ENCODE peak calls at places on chromosomes 5 and 9, in four cellular contexts. One of them, this sample, is unnamed.
A peak's percentile ranks its signal among the peaks of the same experiment; 100 is the strongest.

GRCh38 chr5:151174612-151175101 is 17.1 kb upstream of the ANXA6 start:
- DNase-seq in EL: no peak
- DNase-seq in tibial artery: no peak
- DNase-seq in NCI-H460: no peak
- DNase-seq in this sample: no peak

GRCh38 chr9:2158729-2159128 is 143.6 kb downstream of the SMARCA2 start:
- DNase-seq in EL: no peak
- DNase-seq in tibial artery: no peak
- DNase-seq in NCI-H460: no peak
- DNase-seq in this sample: no peak

GRCh38 chr9:21750021-21750735 is 52.3 kb upstream of the MTAP start:
- DNase-seq in tibial artery: no peak
- DNase-seq in NCI-H460: no peak
- DNase-seq in EL: no peak
- DNase-seq in this sample: no peak

GRCh38 chr9:134436356-134436717 is 110.1 kb downstream of the RXRA start:
- DNase-seq in NCI-H460: no peak
- DNase-seq in EL: no peak
- DNase-seq in tibial artery: no peak
- DNase-seq in this sample: no peak

GRCh38 chr9:21856301-21857094 is 54.1 kb downstream of the MTAP start:
- DNase-seq in NCI-H460: no peak
- DNase-seq in tibial artery: no peak
- DNase-seq in EL: no peak
- DNase-seq in this sample: no peak

GRCh38 chr5:102764381-102765005 is 9.4 kb downstream of the PAM start:
- DNase-seq in tibial artery: no peak
- DNase-seq in EL: no peak
- DNase-seq in NCI-H460: no peak
- DNase-seq in this sample: no peak

GRCh38 chr9:35559792-35560530 is 45.1 kb upstream of the TESK1 start:
- DNase-seq in EL: no peak
- DNase-seq in NCI-H460: no peak
- DNase-seq in tibial artery: no peak
- DNase-seq in this sample: no peak

GRCh38 chr5:168728812-168729211 is 149.6 kb upstream of the PANK3 start:
- DNase-seq in EL: no peak
- DNase-seq in NCI-H460: no peak
- DNase-seq in tibial artery: no peak
- DNase-seq in this sample: no peak

GRCh38 chr9:3490957-3491356 is 34.8 kb downstream of the RFX3 start:
- DNase-seq in EL: no peak
- DNase-seq in NCI-H460: no peak
- DNase-seq in tibial artery: no peak
- DNase-seq in this sample: no peak

GRCh38 chr9:5630038-5630507 is 1.2 kb downstream of the RIC1 start:
- DNase-seq in NCI-H460: no peak
- DNase-seq in EL: peak; percentile 50
- DNase-seq in tibial artery: no peak
- DNase-seq in this sample: no peak

GRCh38 chr9:124835026-124835501 is 18.2 kb upstream of the WDR38 start:
- DNase-seq in EL: peak; percentile 70
- DNase-seq in NCI-H460: peak; percentile 75
- DNase-seq in tibial artery: no peak
- DNase-seq in this sample: no peak

GRCh38 chr5:30209752-30210151 is 983.7 kb upstream of the CDH6 start:
- DNase-seq in tibial artery: no peak
- DNase-seq in NCI-H460: no peak
- DNase-seq in EL: no peak
- DNase-seq in this sample: no peak

GRCh38 chr5:122967085-122967484 is 69.4 kb downstream of the PPIC start:
- DNase-seq in EL: no peak
- DNase-seq in tibial artery: no peak
- DNase-seq in NCI-H460: no peak
- DNase-seq in this sample: no peak

GRCh38 chr5:72531496-72532190 is 24.4 kb upstream of the ZNF366 start:
- DNase-seq in EL: peak; percentile 15
- DNase-seq in NCI-H460: no peak
- DNase-seq in tibial artery: no peak
- DNase-seq in this sample: no peak

GRCh38 chr9:101028346-101029299 is at the start of gene PLPPR1:
- DNase-seq in NCI-H460: peak; percentile 43
- DNase-seq in EL: peak; percentile 29
- DNase-seq in tibial artery: no peak
- DNase-seq in this sample: no peak

GRCh38 chr9:23686257-23686656 is 139.8 kb downstream of the ELAVL2 start:
- DNase-seq in NCI-H460: no peak
- DNase-seq in tibial artery: no peak
- DNase-seq in EL: peak; percentile 0
- DNase-seq in this sample: no peak

GRCh38 chr5:107624233-107624632 is 46.5 kb downstream of the EFNA5 start:
- DNase-seq in tibial artery: no peak
- DNase-seq in EL: no peak
- DNase-seq in NCI-H460: no peak
- DNase-seq in this sample: no peak

GRCh38 chr5:171435908-171436307 is 16.5 kb downstream of the FGF18 start:
- DNase-seq in NCI-H460: no peak
- DNase-seq in EL: no peak
- DNase-seq in tibial artery: no peak
- DNase-seq in this sample: no peak

GRCh38 chr9:121675381-121675780 is 23.9 kb downstream of the DAB2IP start:
- DNase-seq in NCI-H460: no peak
- DNase-seq in EL: no peak
- DNase-seq in tibial artery: no peak
- DNase-seq in this sample: no peak

GRCh38 chr5:81420039-81420667 is 26.2 kb upstream of the ACOT12 start:
- DNase-seq in NCI-H460: peak; percentile 80
- DNase-seq in tibial artery: no peak
- DNase-seq in EL: peak; percentile 92
- DNase-seq in this sample: no peak

GRCh38 chr5:15502208-15502607 is 2.2 kb downstream of the FBXL7 start:
- DNase-seq in EL: peak; percentile 56
- DNase-seq in tibial artery: no peak
- DNase-seq in NCI-H460: no peak
- DNase-seq in this sample: no peak

GRCh38 chr9:128222026-128222425 is 18.8 kb downstream of the DNM1 start:
- DNase-seq in NCI-H460: no peak
- DNase-seq in EL: no peak
- DNase-seq in tibial artery: no peak
- DNase-seq in this sample: no peak

This sample was measured in iPS DF 19.7.